ENCODE peak calls at places on chromosomes 12 and 14, in nine cellular contexts. N, M, P, G, K, C, E, O and J are unnamed samples.
A peak's percentile ranks its signal among the peaks of the same experiment; 100 is the strongest.

GRCh38 chr14:104438166-104438887 is 141.2 kb upstream of the C14orf180 start:
- DNase-seq in N (no peak), C (no peak), K (peak; percentile 4), M (no peak), G (no peak), E (no peak), O (no peak), P (no peak), J (peak; percentile 33)

GRCh38 chr14:23694085-23694975 is 58.2 kb downstream of the DHRS2 start:
- DNase-seq in O (no peak), N (no peak), G (no peak), M (no peak), E (no peak), P (no peak), C (no peak), K (no peak), J (no peak)

GRCh38 chr12:47066278-47067048 is 13.0 kb upstream of the PCED1B start:
- DNase-seq in M (no peak), G (no peak), P (no peak), O (no peak), N (no peak), C (no peak), K (peak; percentile 14), E (no peak), J (no peak)

GRCh38 chr14:87111741-87112140 is 881.2 kb downstream of the GALC start:
- DNase-seq in E (no peak), O (no peak), K (no peak), N (no peak), P (no peak), G (no peak), C (no peak), M (no peak), J (no peak)

GRCh38 chr12:94078138-94078723 is 70.1 kb upstream of the PLXNC1 start:
- DNase-seq in G (no peak), M (no peak), O (no peak), P (no peak), E (no peak), N (no peak), K (no peak), C (no peak), J (no peak)

GRCh38 chr12:94148841-94149780 is 734 bp downstream of the PLXNC1 start:
- DNase-seq in M (peak; percentile 70), P (peak; percentile 20), G (peak; percentile 35), E (peak; percentile 44), C (no peak), N (no peak), K (peak; percentile 65), O (peak; percentile 65), J (peak; percentile 62)

GRCh38 chr12:68119724-68120211 is 39.8 kb downstream of the IFNG start:
- DNase-seq in C (no peak), E (no peak), P (peak; percentile 33), G (peak; percentile 47), N (no peak), K (no peak), O (no peak), M (no peak), J (no peak)

GRCh38 chr14:77181603-77182437 is at the start of gene TMEM63C:
- DNase-seq in O (no peak), G (peak; percentile 47), P (peak; percentile 26), K (no peak), N (no peak), M (no peak), E (peak; percentile 51), C (no peak), J (no peak)

GRCh38 chr12:64665506-64665905 is 55.2 kb downstream of the RASSF3 start:
- DNase-seq in P (peak; percentile 32), C (no peak), E (no peak), N (no peak), M (no peak), O (no peak), G (peak; percentile 32), K (no peak), J (no peak)

GRCh38 chr14:56580317-56580711 is 716 bp downstream of the TMEM260 start:
- DNase-seq in O (no peak), P (no peak), E (no peak), N (no peak), C (no peak), K (no peak), M (no peak), G (no peak), J (no peak)

GRCh38 chr12:111330800-111331752 is 37.8 kb downstream of the PHETA1 start:
- DNase-seq in O (no peak), N (peak; percentile 59), G (no peak), P (no peak), C (no peak), K (peak; percentile 61), M (no peak), E (no peak), J (no peak)

GRCh38 chr14:74846168-74846567 is 29.8 kb downstream of the PROX2 start:
- DNase-seq in G (no peak), O (no peak), C (no peak), E (no peak), P (no peak), K (no peak), N (peak; percentile 41), M (no peak), J (no peak)

GRCh38 chr14:95577875-95578274 is 43.0 kb downstream of the GLRX5 start:
- DNase-seq in G (no peak), O (no peak), N (no peak), M (no peak), E (no peak), C (no peak), K (no peak), P (no peak), J (no peak)

GRCh38 chr12:47818382-47818700 is 1.4 kb downstream of the HDAC7 start:
- DNase-seq in P (no peak), C (no peak), E (no peak), G (no peak), M (no peak), O (no peak), N (no peak), K (no peak), J (no peak)

GRCh38 chr14:40394634-40395340 is 962.6 kb upstream of the FBXO33 start:
- DNase-seq in O (no peak), P (no peak), G (no peak), N (no peak), K (no peak), M (no peak), E (no peak), C (no peak), J (no peak)

GRCh38 chr12:24997970-24998582 is 49.2 kb upstream of the BCAT1 start:
- DNase-seq in C (no peak), P (no peak), K (peak; percentile 36), O (no peak), E (no peak), G (no peak), M (no peak), N (peak; percentile 39), J (no peak)

GRCh38 chr14:99188721-99189120 is 83.3 kb downstream of the BCL11B start:
- DNase-seq in C (no peak), O (no peak), P (no peak), E (no peak), N (no peak), K (no peak), M (no peak), G (peak; percentile 46), J (peak; percentile 35)

GRCh38 chr12:69105101-69105613 is 134.2 kb upstream of the CPSF6 start:
- DNase-seq in M (no peak), G (no peak), E (no peak), N (no peak), C (no peak), P (no peak), O (no peak), K (no peak), J (no peak)

GRCh38 chr12:49296034-49296835 is 1.3 kb downstream of the PRPH start:
- DNase-seq in N (no peak), P (peak; percentile 50), K (peak; percentile 70), C (peak; percentile 25), E (no peak), O (no peak), M (peak; percentile 61), G (peak; percentile 39), J (peak; percentile 53)

GRCh38 chr14:45698462-45699134 is 445.6 kb upstream of the MIS18BP1 start:
- DNase-seq in K (no peak), P (no peak), E (no peak), O (no peak), C (no peak), G (no peak), N (no peak), M (no peak), J (no peak)

GRCh38 chr12:91215940-91216454 is 33.4 kb upstream of the DCN start:
- DNase-seq in N (peak; percentile 70), G (no peak), O (no peak), C (no peak), P (no peak), K (peak; percentile 27), M (no peak), E (no peak), J (no peak)

GRCh38 chr12:5723071-5723470 is 222.0 kb downstream of the ANO2 start:
- DNase-seq in E (no peak), N (no peak), O (no peak), P (no peak), G (no peak), C (no peak), K (no peak), M (no peak), J (no peak)

GRCh38 chr14:96905825-96906224 is 108.6 kb downstream of the VRK1 start:
- DNase-seq in P (no peak), K (no peak), N (no peak), G (no peak), C (no peak), E (no peak), M (peak; percentile 58), O (no peak), J (no peak)

GRCh38 chr14:24814944-24815343 is 181.0 kb upstream of the GZMB start:
- DNase-seq in C (no peak), G (no peak), P (no peak), E (no peak), M (no peak), O (no peak), K (no peak), N (no peak), J (no peak)

GRCh38 chr12:66409195-66409871 is 107.0 kb downstream of the HELB start:
- DNase-seq in M (no peak), N (peak; percentile 42), O (no peak), G (no peak), C (peak; percentile 3), P (peak; percentile 2), K (no peak), E (no peak), J (no peak)

GRCh38 chr12:80810874-80811273 is 94.2 kb downstream of the MYF5 start:
- DNase-seq in E (no peak), G (no peak), C (no peak), N (no peak), M (no peak), K (no peak), O (no peak), P (no peak), J (no peak)

GRCh38 chr14:32608880-32609279 is 279.8 kb downstream of the AKAP6 start:
- DNase-seq in K (no peak), G (no peak), C (no peak), O (no peak), E (no peak), M (no peak), N (no peak), P (no peak), J (no peak)

GRCh38 chr14:70663707-70664179 is 22.0 kb downstream of the TTC9 start:
- DNase-seq in N (peak; percentile 26), G (no peak), M (no peak), C (no peak), O (no peak), P (no peak), E (no peak), K (peak; percentile 37), J (no peak)

GRCh38 chr14:52902971-52903385 is 47.9 kb downstream of the FERMT2 start:
- DNase-seq in G (no peak), E (no peak), P (no peak), N (peak; percentile 25), M (no peak), C (no peak), O (no peak), K (no peak), J (no peak)

GRCh38 chr12:133129368-133130037 is 571 bp downstream of the ZNF891 start:
- DNase-seq in N (peak; percentile 17), P (no peak), G (no peak), O (no peak), M (no peak), C (no peak), K (no peak), E (no peak), J (no peak)

GRCh38 chr12:74646831-74647230 is 109.2 kb downstream of the ATXN7L3B start:
- DNase-seq in P (no peak), G (no peak), C (no peak), O (no peak), N (no peak), K (no peak), E (peak; percentile 1), M (no peak), J (no peak)